ENCODE peak calls at places on chromosomes 13 and 19, in eight cellular contexts. Y is heart right ventricle, T is heart left ventricle, D is left ventricle myocardium inferior, A is upper lobe of left lung, O is fibroblast of lung, J is neuronal stem cell, R is Peyer's patch. G is an unnamed sample. For H3K4me1, the result is how much of the 10 kb centered on the place peaks cover.

GRCh38 chr13:33383724-33384577 is 98.4 kb upstream of the STARD13 start:
- DNase-seq in Y (no peak), T (no peak), D (no peak), A (no peak), O (peak), J (no peak), R (no peak), G (no peak)

GRCh38 chr13:103540394-103540793 is 474.2 kb upstream of the SLC10A2 start:
- DNase-seq in Y (no peak), T (no peak), D (no peak), A (no peak), O (no peak), J (no peak), R (no peak), G (no peak)

GRCh38 chr13:38871275-38871674 is 119.4 kb downstream of the STOML3 start:
- DNase-seq in Y (no peak), T (no peak), D (no peak), A (no peak), O (no peak), J (no peak), R (no peak), G (no peak)

GRCh38 chr13:25319781-25320180 is 18.4 kb downstream of the NUP58 start:
- DNase-seq in Y (no peak), T (no peak), D (no peak), A (no peak), O (peak), J (no peak), R (no peak), G (no peak)

GRCh38 chr19:32421589-32422361 is 16.2 kb downstream of the DPY19L3 start:
- DNase-seq in Y (no peak), T (no peak), D (no peak), A (peak), O (no peak), J (no peak), R (no peak), G (no peak)

GRCh38 chr19:51807111-51807701 is 12.2 kb downstream of the FPR3 start:
- DNase-seq in Y (no peak), T (no peak), D (no peak), A (peak), O (no peak), J (no peak), R (no peak), G (no peak)

GRCh38 chr13:48188640-48189039 is 44.4 kb upstream of the ITM2B start:
- DNase-seq in Y (no peak), T (no peak), D (no peak), A (no peak), O (no peak), J (no peak), R (no peak), G (no peak)

GRCh38 chr13:99354371-99354951 is 47.3 kb upstream of the GPR183 start:
- DNase-seq in Y (no peak), T (no peak), D (no peak), A (no peak), O (no peak), J (no peak), R (no peak), G (no peak)

GRCh38 chr19:1366899-1367870 is 16.5 kb upstream of the NDUFS7 start:
- DNase-seq in Y (no peak), T (no peak), D (no peak), A (no peak), O (no peak), J (no peak), R (no peak), G (no peak)

GRCh38 chr19:16457195-16457953 is 14.4 kb downstream of the EPS15L1 start:
- DNase-seq in Y (peak), T (peak), D (peak), A (no peak), O (peak), J (no peak), R (no peak), G (no peak)

GRCh38 chr19:40740747-40741146 is 9.5 kb downstream of the ACTMAP start:
- DNase-seq in Y (peak), T (no peak), D (peak), A (no peak), O (peak), J (no peak), R (no peak), G (no peak)

GRCh38 chr19:13022859-13023636 is 27.8 kb downstream of the NFIX start:
- DNase-seq in Y (peak), T (peak), D (peak), A (peak), O (peak), J (no peak), R (peak), G (no peak)

GRCh38 chr19:5285955-5286354 is 54.7 kb downstream of the PTPRS start:
- DNase-seq in Y (no peak), T (no peak), D (no peak), A (no peak), O (no peak), J (no peak), R (no peak), G (no peak)

GRCh38 chr19:39182174-39182505 is 14.6 kb upstream of the NCCRP1 start:
- DNase-seq in Y (no peak), T (no peak), D (no peak), A (no peak), O (no peak), J (no peak), R (no peak), G (no peak)

GRCh38 chr19:47633516-47633915 is 24.6 kb downstream of the BICRA start:
- DNase-seq in Y (no peak), T (no peak), D (no peak), A (no peak), O (no peak), J (no peak), R (no peak), G (no peak)
- H3K4me3 ChIP-seq in Y (no peak), T (no peak), D (no peak), A (no peak), O (no peak), J (no peak), R (no peak), G (no peak)

DNA sequence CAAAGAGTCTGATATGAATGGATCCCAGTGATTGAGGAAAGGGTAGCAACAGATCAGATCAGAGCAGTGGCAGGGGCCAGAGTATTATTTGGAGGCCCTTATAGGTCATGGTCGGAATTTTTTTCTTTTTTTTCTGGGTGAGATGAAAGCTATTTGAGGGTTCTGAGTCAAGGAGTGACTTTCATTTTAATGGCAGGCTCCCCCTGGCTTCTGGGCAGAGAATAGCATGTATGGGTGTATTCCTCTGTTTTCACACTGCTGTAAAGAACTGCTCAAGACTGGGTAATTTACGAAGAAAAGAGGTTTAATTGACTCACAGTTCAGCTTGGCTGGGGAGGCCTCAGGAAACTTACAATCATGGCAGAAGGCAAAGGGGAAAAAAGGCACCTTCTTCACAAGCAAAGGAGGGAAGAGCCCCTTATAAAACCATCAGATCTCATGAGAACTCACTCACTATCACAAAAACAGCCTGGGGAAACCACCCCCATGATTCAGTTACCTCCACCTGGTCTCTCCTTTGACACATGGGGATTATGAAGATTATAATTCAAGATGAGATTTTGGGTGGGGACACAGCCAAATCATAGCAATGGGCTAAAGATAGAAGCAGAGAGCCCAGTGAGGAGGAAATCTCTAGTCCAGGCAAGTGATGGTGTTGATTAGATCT is 3.0 kb upstream of the SLC6A16 start:
- DNase-seq in Y (no peak), T (no peak), D (no peak), A (no peak), O (peak), J (no peak), R (no peak), G (peak)
- H3K4me1 ChIP-seq in Y (under half), T (under half), D (under half), A (under half), O (under half), J (under half), R (under half), G (under half)

DNA sequence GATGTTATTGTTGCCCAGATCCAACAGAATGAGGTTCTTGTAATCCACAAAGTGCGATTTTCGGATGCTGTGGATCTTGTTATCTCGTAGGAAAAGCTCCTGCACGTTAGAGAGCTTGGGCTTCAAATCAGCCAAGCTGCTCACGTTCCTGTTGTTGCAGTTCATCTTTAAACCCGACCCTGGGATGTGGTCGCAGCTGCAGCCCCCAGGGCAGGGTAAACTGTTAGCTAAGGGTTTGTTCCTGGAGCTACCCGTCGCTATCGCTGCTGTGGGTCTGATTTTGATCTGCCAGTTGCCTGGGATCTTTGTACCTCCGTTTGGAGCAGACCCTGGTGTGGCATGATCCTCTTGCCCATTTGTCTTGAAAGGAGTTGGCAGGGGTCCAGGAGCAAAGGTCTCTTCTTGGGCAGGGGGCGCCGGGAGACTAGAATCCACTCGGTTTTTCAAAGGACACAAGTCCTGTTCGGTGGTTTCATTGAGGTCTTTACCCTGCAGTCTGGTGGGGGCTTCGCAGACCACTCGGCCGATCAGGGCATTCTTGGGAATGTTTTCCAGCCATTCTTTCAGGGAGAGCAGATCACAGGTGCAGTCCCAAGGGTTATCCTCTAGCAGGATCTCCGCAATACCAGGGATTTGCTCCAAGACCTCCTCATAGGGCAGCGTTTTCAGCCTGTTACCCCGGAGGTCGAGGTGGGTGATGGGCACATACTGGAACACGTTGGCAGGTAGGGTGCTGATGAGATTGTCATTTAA is 1.8 kb downstream of the SLITRK1 start:
- DNase-seq in Y (no peak), T (no peak), D (no peak), A (no peak), O (no peak), J (no peak), R (no peak), G (no peak)
- H3K4me3 ChIP-seq in Y (no peak), T (no peak), D (no peak), A (no peak), O (no peak), J (peak), R (no peak), G (no peak)

GRCh38 chr19:11194173-11194572 is 3.2 kb downstream of the KANK2 start:
- DNase-seq in Y (no peak), T (no peak), D (no peak), A (no peak), O (no peak), J (no peak), R (no peak), G (no peak)

GRCh38 chr19:11195169-11195568 is 2.2 kb downstream of the KANK2 start:
- DNase-seq in Y (peak), T (no peak), D (peak), A (no peak), O (peak), J (no peak), R (no peak), G (no peak)

GRCh38 chr19:11196406-11197287 is 698 bp downstream of the KANK2 start:
- DNase-seq in Y (peak), T (peak), D (peak), A (no peak), O (peak), J (no peak), R (peak), G (no peak)

GRCh38 chr19:11194657-11195056 is 2.7 kb downstream of the KANK2 start:
- DNase-seq in Y (no peak), T (no peak), D (no peak), A (no peak), O (peak), J (no peak), R (no peak), G (no peak)

DNA sequence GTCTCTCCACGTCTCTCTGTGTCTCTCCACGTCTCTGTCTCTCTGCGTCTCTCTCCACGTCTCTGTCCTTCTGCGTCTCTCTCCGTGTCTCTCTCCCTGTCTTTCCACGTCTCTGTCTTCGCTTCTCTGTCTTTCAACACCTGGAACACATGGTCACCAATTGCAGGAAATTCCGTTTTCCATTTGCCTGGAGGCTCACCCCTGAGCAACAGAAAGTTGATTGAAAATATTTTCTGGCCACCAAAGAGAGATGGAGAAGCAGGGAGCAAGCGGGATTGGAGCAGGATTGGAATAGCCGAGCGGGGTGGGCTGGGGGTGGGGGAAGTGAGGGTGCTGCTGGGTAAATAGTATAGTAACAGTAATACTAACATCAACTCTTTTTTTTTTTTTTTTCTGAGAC is 1.7 kb downstream of the KANK2 start:
- DNase-seq in Y (no peak), T (no peak), D (no peak), A (no peak), O (no peak), J (no peak), R (no peak), G (no peak)
- H3K4me1 ChIP-seq in Y (half or more), T (half or more), D (half or more), A (half or more), O (under half), J (under half), R (under half), G (under half)

GRCh38 chr19:17871032-17871877 is 490 bp upstream of the SLC5A5 start:
- DNase-seq in Y (no peak), T (no peak), D (no peak), A (no peak), O (no peak), J (no peak), R (no peak), G (no peak)

GRCh38 chr19:17872251-17873001 is 681 bp downstream of the SLC5A5 start:
- DNase-seq in Y (no peak), T (no peak), D (no peak), A (no peak), O (no peak), J (no peak), R (no peak), G (no peak)

GRCh38 chr19:17871878-17872250 is at the start of gene SLC5A5:
- DNase-seq in Y (no peak), T (no peak), D (no peak), A (no peak), O (no peak), J (no peak), R (no peak), G (no peak)

GRCh38 chr19:17874423-17875135 is 2.8 kb downstream of the SLC5A5 start:
- DNase-seq in Y (no peak), T (no peak), D (no peak), A (no peak), O (no peak), J (no peak), R (no peak), G (no peak)

GRCh38 chr19:17873661-17874422 is 2.1 kb downstream of the SLC5A5 start:
- DNase-seq in Y (no peak), T (no peak), D (no peak), A (peak), O (no peak), J (peak), R (peak), G (peak)
- H3K4me3 ChIP-seq in Y (no peak), T (no peak), D (no peak), A (peak), O (no peak), J (peak), R (peak), G (no peak)

GRCh38 chr13:95059306-95059705 is 241.9 kb downstream of the ABCC4 start:
- DNase-seq in Y (no peak), T (no peak), D (no peak), A (no peak), O (no peak), J (no peak), R (no peak), G (no peak)
- H3K4me1 ChIP-seq in Y (under half), T (under half), D (under half), A (under half), O (under half), J (under half), R (under half), G (under half)

GRCh38 chr19:30909216-30909615 is 440.0 kb downstream of the TSHZ3 start:
- DNase-seq in Y (no peak), T (no peak), D (no peak), A (no peak), O (no peak), J (no peak), R (no peak), G (no peak)
- H3K4me3 ChIP-seq in Y (no peak), T (no peak), D (no peak), A (no peak), O (no peak), J (no peak), R (no peak), G (no peak)

GRCh38 chr13:97237388-97237787 is 15.3 kb downstream of the MBNL2 start:
- DNase-seq in Y (no peak), T (no peak), D (no peak), A (no peak), O (no peak), J (no peak), R (no peak), G (no peak)
- H3K4me1 ChIP-seq in Y (half or more), T (half or more), D (half or more), A (half or more), O (under half), J (under half), R (under half), G (under half)